ENCODE peak calls at places on chromosome 17, in five cellular contexts. N is neuronal stem cell, R is right cardiac atrium, I is upper lobe of right lung, A is SK-N-SH. C is an unnamed sample.

GRCh38 chr17:69175812-69176517 is 34.3 kb upstream of the ABCA6 start:
- DNase-seq in N (no peak), A (no peak), I (no peak), R (no peak), C (no peak)

GRCh38 chr17:38707678-38708351 is 2.7 kb downstream of the MLLT6 start:
- DNase-seq in N (no peak), A (no peak), I (no peak), R (no peak), C (no peak)

GRCh38 chr17:50944902-50945720 is 79.0 kb upstream of the TOB1 start:
- DNase-seq in R (no peak), I (no peak), A (no peak), N (no peak), C (no peak)

GRCh38 chr17:65359016-65359415 is 202.4 kb downstream of the AXIN2 start:
- DNase-seq in N (no peak), I (no peak), A (no peak), R (no peak), C (no peak)

GRCh38 chr17:45740553-45741330 is 43.4 kb upstream of the CRHR1 start:
- DNase-seq in R (no peak), I (no peak), N (peak; percentile 87), A (peak; percentile 88), C (peak; percentile 47)

GRCh38 chr17:57810740-57811632 is 38.9 kb downstream of the MRPS23 start:
- DNase-seq in R (peak; percentile 78), I (no peak), N (no peak), A (peak; percentile 74), C (no peak)

GRCh38 chr17:44345497-44346026 is 460 bp downstream of the GRN start:
- DNase-seq in R (peak; percentile 57), N (peak; percentile 70), A (peak; percentile 81), I (no peak), C (peak; percentile 82)

GRCh38 chr17:50056961-50057330 is 1.0 kb downstream of the ITGA3 start:
- DNase-seq in I (no peak), A (no peak), N (no peak), R (no peak), C (no peak)

GRCh38 chr17:8109669-8110455 is 8.5 kb downstream of the ALOXE3 start:
- DNase-seq in I (peak; percentile 90), A (peak; percentile 84), R (peak; percentile 84), N (peak; percentile 44), C (peak; percentile 16)

GRCh38 chr17:38451030-38451839 is 23.0 kb downstream of the ARHGAP23 start:
- DNase-seq in I (no peak), A (no peak), N (no peak), R (peak; percentile 78), C (no peak)

GRCh38 chr17:45090711-45091110 is 29.6 kb downstream of the NMT1 start:
- DNase-seq in R (no peak), A (no peak), I (no peak), N (no peak), C (no peak)

GRCh38 chr17:79829457-79829856 is 9.8 kb downstream of the CBX4 start:
- DNase-seq in I (no peak), N (no peak), A (no peak), R (no peak), C (no peak)

GRCh38 chr17:79597996-79598557 is 12.8 kb downstream of the RBFOX3 start:
- DNase-seq in N (no peak), R (peak; percentile 6), A (no peak), I (no peak), C (no peak)

GRCh38 chr17:38435795-38436194 is 7.5 kb downstream of the ARHGAP23 start:
- DNase-seq in N (no peak), A (no peak), R (no peak), I (no peak), C (no peak)

GRCh38 chr17:1398028-1398427 is 2.0 kb downstream of the YWHAE start:
- DNase-seq in N (no peak), R (no peak), I (no peak), A (no peak), C (no peak)

GRCh38 chr17:507441-507840 is 154.8 kb upstream of the RPH3AL start:
- DNase-seq in A (no peak), R (no peak), N (no peak), I (no peak), C (no peak)

GRCh38 chr17:64147110-64148016 is 17.4 kb upstream of the ERN1 start:
- DNase-seq in A (peak; percentile 45), N (no peak), R (no peak), I (no peak), C (peak; percentile 73)

GRCh38 chr17:18070861-18071340 is 16.8 kb upstream of the DRG2 start:
- DNase-seq in A (no peak), N (no peak), R (no peak), I (no peak), C (no peak)

GRCh38 chr17:71423871-71424546 is 696.8 kb upstream of the SOX9 start:
- DNase-seq in A (no peak), N (no peak), I (no peak), R (no peak), C (no peak)

GRCh38 chr17:74177018-74177450 is 26.4 kb upstream of the RPL38 start:
- DNase-seq in R (no peak), I (no peak), A (no peak), N (no peak), C (no peak)

GRCh38 chr17:8572767-8573166 is 57.8 kb downstream of the MYH10 start:
- DNase-seq in R (no peak), N (no peak), I (no peak), A (no peak), C (no peak)

GRCh38 chr17:80592243-80592642 is 47.6 kb downstream of the RPTOR start:
- DNase-seq in I (no peak), A (no peak), N (no peak), R (no peak), C (no peak)

GRCh38 chr17:72411124-72411563 is 290.3 kb downstream of the SOX9 start:
- DNase-seq in I (no peak), A (no peak), R (no peak), N (no peak), C (no peak)

GRCh38 chr17:82376042-82376730 is 4.6 kb downstream of the UTS2R start:
- DNase-seq in I (no peak), R (peak; percentile 63), A (no peak), N (no peak), C (no peak)
- H3K27me3 ChIP-seq in I (peaks cover 77% of the 10 kb centered on the region), R (no peaks in the 10 kb centered on the region), A (peaks cover 88% of the 10 kb centered on the region), N (peaks cover 30% of the 10 kb centered on the region), C (no peaks in the 10 kb centered on the region)

GRCh38 chr17:66560691-66561090 is 258.3 kb downstream of the PRKCA start:
- DNase-seq in N (no peak), I (no peak), R (no peak), A (no peak), C (no peak)

GRCh38 chr17:66557193-66557592 is 254.8 kb downstream of the PRKCA start:
- DNase-seq in A (no peak), R (no peak), I (no peak), N (no peak), C (no peak)

GRCh38 chr17:66562119-66562518 is 259.7 kb downstream of the PRKCA start:
- DNase-seq in N (no peak), I (no peak), A (no peak), R (no peak), C (no peak)

GRCh38 chr17:66555605-66556004 is 253.2 kb downstream of the PRKCA start:
- DNase-seq in I (no peak), R (no peak), N (no peak), A (no peak), C (no peak)

GRCh38 chr17:66557886-66558285 is 255.5 kb downstream of the PRKCA start:
- DNase-seq in A (no peak), R (no peak), N (no peak), I (no peak), C (no peak)
- H3K4me3 ChIP-seq in A (no peak overlapping the region), R (no peak overlapping the region), N (no peak overlapping the region), I (no peak overlapping the region), C (no peak overlapping the region)

DNA sequence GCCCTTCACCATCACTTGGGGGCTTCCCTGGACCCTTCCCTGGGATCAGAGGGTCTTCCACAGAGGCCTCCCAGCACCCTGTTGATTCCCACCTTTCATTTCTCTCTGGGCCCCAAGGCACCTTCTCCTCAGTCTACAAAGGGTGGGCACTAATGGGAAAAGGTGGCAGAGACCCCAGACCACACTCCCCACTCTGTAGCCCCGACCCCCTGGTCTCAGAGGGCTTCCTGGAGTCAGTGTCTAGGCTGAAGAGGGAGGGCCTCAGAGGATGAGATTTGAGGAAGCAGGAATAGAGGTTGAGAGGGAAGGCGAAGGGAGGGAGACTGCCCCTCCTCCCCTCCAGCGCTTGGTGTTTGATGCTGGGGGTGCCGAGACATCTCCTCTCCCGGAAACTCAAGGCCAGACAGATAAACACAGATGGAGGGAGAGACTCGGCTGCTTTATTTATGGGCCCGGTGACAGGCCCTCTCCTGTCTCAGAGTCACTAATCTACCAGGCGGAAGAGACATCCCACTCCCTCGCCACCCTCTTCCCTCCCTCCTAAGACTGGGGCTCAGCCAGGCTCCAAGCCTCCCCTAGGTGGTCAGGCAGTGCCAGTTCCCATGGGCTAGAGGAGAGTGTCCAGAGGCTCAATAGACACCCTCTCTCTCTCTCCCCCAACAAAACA is 18.5 kb upstream of the SP2 start:
- DNase-seq in R (no peak), A (no peak), N (no peak), I (no peak), C (no peak)
- H3K27me3 ChIP-seq in R (no peaks in the 10 kb centered on the region), A (peaks cover 46% of the 10 kb centered on the region), N (peaks cover 13% of the 10 kb centered on the region), I (peaks cover 13% of the 10 kb centered on the region), C (peaks cover 66% of the 10 kb centered on the region)

GRCh38 chr17:41546819-41547218 is 18.7 kb upstream of the KRT19 start:
- DNase-seq in R (no peak), A (no peak), I (no peak), N (no peak), C (no peak)

GRCh38 chr17:41548844-41549595 is 20.9 kb upstream of the KRT19 start:
- DNase-seq in A (peak; percentile 92), N (peak; percentile 85), I (peak; percentile 92), R (peak; percentile 92), C (peak; percentile 65)

GRCh38 chr17:41547378-41547841 is 19.3 kb upstream of the KRT19 start:
- DNase-seq in I (no peak), A (no peak), R (no peak), N (no peak), C (no peak)

GRCh38 chr17:41549596-41550039 is 21.5 kb upstream of the KRT19 start:
- DNase-seq in R (no peak), N (no peak), I (no peak), A (no peak), C (no peak)

GRCh38 chr17:41547921-41548843 is 20.1 kb upstream of the KRT19 start:
- DNase-seq in I (peak; percentile 76), N (no peak), R (peak; percentile 75), A (peak; percentile 67), C (no peak)
- H3K4me3 ChIP-seq in I (peak overlapping the region; percentile 23), N (no peak overlapping the region), R (no peak overlapping the region), A (peak overlapping the region; percentile 8), C (no peak overlapping the region)

DNA sequence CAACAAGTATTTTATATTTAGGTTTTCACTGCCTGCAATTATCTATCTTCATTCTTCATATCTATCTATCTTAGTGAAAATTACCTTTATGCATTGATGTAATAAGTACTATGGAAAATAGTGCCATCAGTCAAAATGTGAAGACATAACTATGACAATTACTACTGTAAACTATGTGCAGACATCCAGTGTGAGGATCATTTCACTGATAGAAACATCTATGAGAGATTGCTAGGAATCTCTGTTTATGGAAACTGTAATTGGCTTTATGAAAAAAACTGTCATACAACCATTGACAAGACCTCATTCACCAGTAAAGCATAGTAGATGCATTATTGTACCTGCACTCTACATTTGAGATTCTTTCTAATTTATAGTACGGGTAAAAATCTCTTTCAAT is 401.0 kb downstream of the PMP22 start:
- DNase-seq in A (no peak), I (no peak), N (no peak), R (no peak), C (no peak)
- H3K27me3 ChIP-seq in A (no peaks in the 10 kb centered on the region), I (peaks cover 3% of the 10 kb centered on the region), N (no peaks in the 10 kb centered on the region), R (no peaks in the 10 kb centered on the region), C (no peaks in the 10 kb centered on the region)